ENCODE peak calls at places on chromosomes 2 and 18, in five cellular contexts. P is A172, R is mucosa of descending colon, O is kidney epithelial cell, D is NCI-H2081. W is an unnamed sample.

GRCh38 chr2:175180701-175181103 is 808 bp downstream of the ATP5MC3 start:
- DNase-seq in P (peak), R (peak), O (no peak), D (peak), W (no peak)

GRCh38 chr2:109638807-109639206 is 24.6 kb downstream of the SOWAHC start:
- DNase-seq in P (no peak), R (no peak), O (no peak), D (peak), W (peak)

GRCh38 chr2:214246417-214246816 is 164.4 kb upstream of the VWC2L start:
- DNase-seq in P (no peak), R (no peak), O (no peak), D (no peak), W (no peak)

GRCh38 chr2:119387381-119388129 is 20.8 kb downstream of the DBI start:
- DNase-seq in P (peak), R (peak), O (peak), D (no peak), W (peak)

GRCh38 chr2:54560146-54560881 is 104.2 kb downstream of the SPTBN1 start:
- DNase-seq in P (peak), R (peak), O (no peak), D (peak), W (no peak)

GRCh38 chr2:73594241-73594640 is 48.0 kb downstream of the NAT8 start:
- DNase-seq in P (peak), R (no peak), O (no peak), D (no peak), W (no peak)

GRCh38 chr2:150924862-150925261 is 336.8 kb downstream of the RBM43 start:
- DNase-seq in P (no peak), R (no peak), O (no peak), D (peak), W (no peak)

GRCh38 chr2:19474128-19474527 is 115.7 kb upstream of the OSR1 start:
- DNase-seq in P (peak), R (no peak), O (no peak), D (no peak), W (no peak)

GRCh38 chr2:191105082-191105481 is 45.7 kb downstream of the STAT4 start:
- DNase-seq in P (peak), R (no peak), O (no peak), D (no peak), W (no peak)

GRCh38 chr2:237766334-237766733 is 32.2 kb upstream of the RBM44 start:
- DNase-seq in P (no peak), R (no peak), O (peak), D (no peak), W (no peak)

GRCh38 chr2:240128608-240129144 is 7.4 kb downstream of the COPS9 start:
- DNase-seq in P (no peak), R (no peak), O (no peak), D (no peak), W (no peak)

GRCh38 chr2:25845843-25846505 is 32.3 kb downstream of the ASXL2 start:
- DNase-seq in P (no peak), R (no peak), O (no peak), D (no peak), W (no peak)

GRCh38 chr18:78584167-78585022 is 395.2 kb upstream of the SALL3 start:
- DNase-seq in P (no peak), R (no peak), O (no peak), D (no peak), W (no peak)

GRCh38 chr2:221503965-221504364 is 68.1 kb downstream of the EPHA4 start:
- DNase-seq in P (no peak), R (no peak), O (no peak), D (no peak), W (no peak)

GRCh38 chr2:192288290-192288689 is 93.6 kb upstream of the TMEFF2 start:
- DNase-seq in P (no peak), R (no peak), O (no peak), D (peak), W (no peak)

GRCh38 chr18:72235422-72235821 is 308.7 kb downstream of the CBLN2 start:
- DNase-seq in P (no peak), R (no peak), O (no peak), D (peak), W (no peak)

GRCh38 chr2:42693013-42693575 is 70.8 kb downstream of the OXER1 start:
- DNase-seq in P (no peak), R (no peak), O (no peak), D (no peak), W (no peak)

GRCh38 chr2:165185633-165186032 is 18.2 kb downstream of the SCN3A start:
- DNase-seq in P (no peak), R (no peak), O (no peak), D (peak), W (no peak)

GRCh38 chr2:26630669-26631360 is 10.4 kb downstream of the CIB4 start:
- DNase-seq in P (peak), R (no peak), O (peak), D (no peak), W (no peak)

GRCh38 chr2:150847578-150847977 is 360.1 kb upstream of the RND3 start:
- DNase-seq in P (no peak), R (no peak), O (no peak), D (no peak), W (no peak)

GRCh38 chr18:62614499-62614898 is 91.7 kb downstream of the ZCCHC2 start:
- DNase-seq in P (no peak), R (no peak), O (no peak), D (no peak), W (no peak)

GRCh38 chr2:11540148-11540995 is 6.5 kb downstream of the GREB1 start:
- DNase-seq in P (no peak), R (no peak), O (no peak), D (peak), W (peak)

GRCh38 chr2:168632733-168633132 is 169.7 kb upstream of the NOSTRIN start:
- DNase-seq in P (no peak), R (no peak), O (no peak), D (no peak), W (no peak)

GRCh38 chr18:3652380-3653262 is 202.6 kb downstream of the TGIF1 start:
- DNase-seq in P (peak), R (peak), O (peak), D (no peak), W (no peak)

GRCh38 chr2:157761520-157761919 is 114.6 kb downstream of the ACVR1 start:
- DNase-seq in P (peak), R (no peak), O (no peak), D (no peak), W (no peak)

GRCh38 chr2:204586444-204587165 is 41.3 kb downstream of the PARD3B start:
- DNase-seq in P (no peak), R (no peak), O (no peak), D (no peak), W (no peak)

GRCh38 chr2:165425556-165425955 is 43.9 kb upstream of the CSRNP3 start:
- DNase-seq in P (no peak), R (no peak), O (no peak), D (no peak), W (no peak)

GRCh38 chr2:241794250-241794823 is 14.7 kb upstream of the NEU4 start:
- DNase-seq in P (no peak), R (peak), O (no peak), D (no peak), W (no peak)

GRCh38 chr2:18380316-18380715 is 180.1 kb downstream of the RDH14 start:
- DNase-seq in P (no peak), R (no peak), O (no peak), D (no peak), W (no peak)

W was measured in NCI-H1694.